ENCODE peak calls at places on chromosomes 1 and 21, in ten cellular contexts. One of them, this sample, is unnamed.

GRCh38 chr1:170853302-170853701 is 82.0 kb upstream of the MROH9 start:
- DNase-seq in T-cell: no peak
- DNase-seq in stimulated activated CD4-positive, alpha-beta T cell treated with anti-CD3 and anti-CD28 coated beads, Interleukin-2, amount 100 ng/mL, for 48 hours: no peak
- DNase-seq in bronchial epithelial cell: no peak
- DNase-seq in stimulated activated CD8-positive, alpha-beta memory T cell treated with anti-CD3 and anti-CD28 coated beads, Interleukin-15, amount 100 ng/mL, for 1 hour: no peak
- DNase-seq in Right ventricle myocardium superior: no peak
- DNase-seq in GM04504: no peak
- DNase-seq in MCF 10A: no peak
- DNase-seq in foreskin fibroblast: no peak
- DNase-seq in sciatic nerve: no peak
- DNase-seq in this sample: no peak

GRCh38 chr1:55695151-55695550 is 480.0 kb upstream of the USP24 start:
- DNase-seq in T-cell: no peak
- DNase-seq in stimulated activated CD4-positive, alpha-beta T cell treated with anti-CD3 and anti-CD28 coated beads, Interleukin-2, amount 100 ng/mL, for 48 hours: no peak
- DNase-seq in bronchial epithelial cell: no peak
- DNase-seq in stimulated activated CD8-positive, alpha-beta memory T cell treated with anti-CD3 and anti-CD28 coated beads, Interleukin-15, amount 100 ng/mL, for 1 hour: no peak
- DNase-seq in Right ventricle myocardium superior: no peak
- DNase-seq in GM04504: no peak
- DNase-seq in MCF 10A: no peak
- DNase-seq in foreskin fibroblast: no peak
- DNase-seq in sciatic nerve: no peak
- DNase-seq in this sample: no peak

GRCh38 chr1:206716519-206717236 is 32.0 kb downstream of the MAPKAPK2 start:
- DNase-seq in T-cell: no peak
- DNase-seq in stimulated activated CD4-positive, alpha-beta T cell treated with anti-CD3 and anti-CD28 coated beads, Interleukin-2, amount 100 ng/mL, for 48 hours: no peak
- DNase-seq in bronchial epithelial cell: no peak
- DNase-seq in stimulated activated CD8-positive, alpha-beta memory T cell treated with anti-CD3 and anti-CD28 coated beads, Interleukin-15, amount 100 ng/mL, for 1 hour: no peak
- DNase-seq in Right ventricle myocardium superior: no peak
- DNase-seq in GM04504: no peak
- DNase-seq in MCF 10A: no peak
- DNase-seq in foreskin fibroblast: no peak
- DNase-seq in sciatic nerve: peak
- DNase-seq in this sample: no peak

GRCh38 chr1:23718482-23718881 is 24.8 kb upstream of the ELOA start:
- DNase-seq in T-cell: no peak
- DNase-seq in stimulated activated CD4-positive, alpha-beta T cell treated with anti-CD3 and anti-CD28 coated beads, Interleukin-2, amount 100 ng/mL, for 48 hours: no peak
- DNase-seq in bronchial epithelial cell: peak
- DNase-seq in stimulated activated CD8-positive, alpha-beta memory T cell treated with anti-CD3 and anti-CD28 coated beads, Interleukin-15, amount 100 ng/mL, for 1 hour: no peak
- DNase-seq in Right ventricle myocardium superior: no peak
- DNase-seq in GM04504: no peak
- DNase-seq in MCF 10A: peak
- DNase-seq in foreskin fibroblast: peak
- DNase-seq in sciatic nerve: no peak
- DNase-seq in this sample: peak

GRCh38 chr1:86500731-86501130 is 32.0 kb downstream of the CLCA1 start:
- DNase-seq in T-cell: no peak
- DNase-seq in stimulated activated CD4-positive, alpha-beta T cell treated with anti-CD3 and anti-CD28 coated beads, Interleukin-2, amount 100 ng/mL, for 48 hours: no peak
- DNase-seq in bronchial epithelial cell: no peak
- DNase-seq in stimulated activated CD8-positive, alpha-beta memory T cell treated with anti-CD3 and anti-CD28 coated beads, Interleukin-15, amount 100 ng/mL, for 1 hour: no peak
- DNase-seq in Right ventricle myocardium superior: no peak
- DNase-seq in GM04504: no peak
- DNase-seq in MCF 10A: no peak
- DNase-seq in foreskin fibroblast: no peak
- DNase-seq in sciatic nerve: no peak
- DNase-seq in this sample: no peak

GRCh38 chr1:116737855-116738318 is 16.3 kb upstream of the CD2 start:
- DNase-seq in T-cell: no peak
- DNase-seq in stimulated activated CD4-positive, alpha-beta T cell treated with anti-CD3 and anti-CD28 coated beads, Interleukin-2, amount 100 ng/mL, for 48 hours: no peak
- DNase-seq in bronchial epithelial cell: no peak
- DNase-seq in stimulated activated CD8-positive, alpha-beta memory T cell treated with anti-CD3 and anti-CD28 coated beads, Interleukin-15, amount 100 ng/mL, for 1 hour: peak
- DNase-seq in Right ventricle myocardium superior: no peak
- DNase-seq in GM04504: no peak
- DNase-seq in MCF 10A: no peak
- DNase-seq in foreskin fibroblast: no peak
- DNase-seq in sciatic nerve: no peak
- DNase-seq in this sample: no peak

GRCh38 chr1:204418174-204419063 is 6.8 kb upstream of the PPP1R15B start:
- DNase-seq in T-cell: no peak
- DNase-seq in stimulated activated CD4-positive, alpha-beta T cell treated with anti-CD3 and anti-CD28 coated beads, Interleukin-2, amount 100 ng/mL, for 48 hours: no peak
- DNase-seq in bronchial epithelial cell: no peak
- DNase-seq in stimulated activated CD8-positive, alpha-beta memory T cell treated with anti-CD3 and anti-CD28 coated beads, Interleukin-15, amount 100 ng/mL, for 1 hour: no peak
- DNase-seq in Right ventricle myocardium superior: no peak
- DNase-seq in GM04504: peak
- DNase-seq in MCF 10A: peak
- DNase-seq in foreskin fibroblast: peak
- DNase-seq in sciatic nerve: no peak
- DNase-seq in this sample: no peak

GRCh38 chr21:41932576-41933258 is 21.1 kb downstream of the C2CD2 start:
- DNase-seq in T-cell: no peak
- DNase-seq in stimulated activated CD4-positive, alpha-beta T cell treated with anti-CD3 and anti-CD28 coated beads, Interleukin-2, amount 100 ng/mL, for 48 hours: no peak
- DNase-seq in bronchial epithelial cell: peak
- DNase-seq in stimulated activated CD8-positive, alpha-beta memory T cell treated with anti-CD3 and anti-CD28 coated beads, Interleukin-15, amount 100 ng/mL, for 1 hour: no peak
- DNase-seq in Right ventricle myocardium superior: peak
- DNase-seq in GM04504: no peak
- DNase-seq in MCF 10A: peak
- DNase-seq in foreskin fibroblast: no peak
- DNase-seq in sciatic nerve: no peak
- DNase-seq in this sample: no peak

GRCh38 chr1:20323613-20323920 is 32.9 kb downstream of the VWA5B1 start:
- DNase-seq in T-cell: no peak
- DNase-seq in stimulated activated CD4-positive, alpha-beta T cell treated with anti-CD3 and anti-CD28 coated beads, Interleukin-2, amount 100 ng/mL, for 48 hours: no peak
- DNase-seq in bronchial epithelial cell: no peak
- DNase-seq in stimulated activated CD8-positive, alpha-beta memory T cell treated with anti-CD3 and anti-CD28 coated beads, Interleukin-15, amount 100 ng/mL, for 1 hour: no peak
- DNase-seq in Right ventricle myocardium superior: no peak
- DNase-seq in GM04504: no peak
- DNase-seq in MCF 10A: no peak
- DNase-seq in foreskin fibroblast: no peak
- DNase-seq in sciatic nerve: no peak
- DNase-seq in this sample: no peak

GRCh38 chr1:36787312-36787711 is 247.0 kb downstream of the GRIK3 start:
- DNase-seq in T-cell: no peak
- DNase-seq in stimulated activated CD4-positive, alpha-beta T cell treated with anti-CD3 and anti-CD28 coated beads, Interleukin-2, amount 100 ng/mL, for 48 hours: no peak
- DNase-seq in bronchial epithelial cell: no peak
- DNase-seq in stimulated activated CD8-positive, alpha-beta memory T cell treated with anti-CD3 and anti-CD28 coated beads, Interleukin-15, amount 100 ng/mL, for 1 hour: no peak
- DNase-seq in Right ventricle myocardium superior: no peak
- DNase-seq in GM04504: no peak
- DNase-seq in MCF 10A: no peak
- DNase-seq in foreskin fibroblast: no peak
- DNase-seq in sciatic nerve: no peak
- DNase-seq in this sample: no peak

GRCh38 chr1:163528710-163529348 is 207.1 kb downstream of the NUF2 start:
- DNase-seq in T-cell: no peak
- DNase-seq in stimulated activated CD4-positive, alpha-beta T cell treated with anti-CD3 and anti-CD28 coated beads, Interleukin-2, amount 100 ng/mL, for 48 hours: peak
- DNase-seq in bronchial epithelial cell: peak
- DNase-seq in stimulated activated CD8-positive, alpha-beta memory T cell treated with anti-CD3 and anti-CD28 coated beads, Interleukin-15, amount 100 ng/mL, for 1 hour: no peak
- DNase-seq in Right ventricle myocardium superior: no peak
- DNase-seq in GM04504: peak
- DNase-seq in MCF 10A: peak
- DNase-seq in foreskin fibroblast: peak
- DNase-seq in sciatic nerve: no peak
- DNase-seq in this sample: peak

GRCh38 chr1:110605901-110606783 is at the start of gene KCNA2:
- DNase-seq in T-cell: no peak
- DNase-seq in stimulated activated CD4-positive, alpha-beta T cell treated with anti-CD3 and anti-CD28 coated beads, Interleukin-2, amount 100 ng/mL, for 48 hours: no peak
- DNase-seq in bronchial epithelial cell: peak
- DNase-seq in stimulated activated CD8-positive, alpha-beta memory T cell treated with anti-CD3 and anti-CD28 coated beads, Interleukin-15, amount 100 ng/mL, for 1 hour: no peak
- DNase-seq in Right ventricle myocardium superior: peak
- DNase-seq in GM04504: no peak
- DNase-seq in MCF 10A: no peak
- DNase-seq in foreskin fibroblast: no peak
- DNase-seq in sciatic nerve: peak
- DNase-seq in this sample: no peak

GRCh38 chr21:25563399-25564116 is 43.7 kb downstream of the MRPL39 start:
- DNase-seq in T-cell: no peak
- DNase-seq in stimulated activated CD4-positive, alpha-beta T cell treated with anti-CD3 and anti-CD28 coated beads, Interleukin-2, amount 100 ng/mL, for 48 hours: no peak
- DNase-seq in bronchial epithelial cell: no peak
- DNase-seq in stimulated activated CD8-positive, alpha-beta memory T cell treated with anti-CD3 and anti-CD28 coated beads, Interleukin-15, amount 100 ng/mL, for 1 hour: no peak
- DNase-seq in Right ventricle myocardium superior: no peak
- DNase-seq in GM04504: no peak
- DNase-seq in MCF 10A: no peak
- DNase-seq in foreskin fibroblast: no peak
- DNase-seq in sciatic nerve: no peak
- DNase-seq in this sample: no peak

GRCh38 chr1:206834711-206835110 is 30.7 kb upstream of the IL20 start:
- DNase-seq in T-cell: no peak
- DNase-seq in stimulated activated CD4-positive, alpha-beta T cell treated with anti-CD3 and anti-CD28 coated beads, Interleukin-2, amount 100 ng/mL, for 48 hours: no peak
- DNase-seq in bronchial epithelial cell: peak
- DNase-seq in stimulated activated CD8-positive, alpha-beta memory T cell treated with anti-CD3 and anti-CD28 coated beads, Interleukin-15, amount 100 ng/mL, for 1 hour: no peak
- DNase-seq in Right ventricle myocardium superior: no peak
- DNase-seq in GM04504: no peak
- DNase-seq in MCF 10A: peak
- DNase-seq in foreskin fibroblast: no peak
- DNase-seq in sciatic nerve: no peak
- DNase-seq in this sample: no peak

GRCh38 chr1:59692591-59692990 is 122.2 kb upstream of the HOOK1 start:
- DNase-seq in T-cell: no peak
- DNase-seq in stimulated activated CD4-positive, alpha-beta T cell treated with anti-CD3 and anti-CD28 coated beads, Interleukin-2, amount 100 ng/mL, for 48 hours: no peak
- DNase-seq in bronchial epithelial cell: no peak
- DNase-seq in stimulated activated CD8-positive, alpha-beta memory T cell treated with anti-CD3 and anti-CD28 coated beads, Interleukin-15, amount 100 ng/mL, for 1 hour: no peak
- DNase-seq in Right ventricle myocardium superior: no peak
- DNase-seq in GM04504: peak
- DNase-seq in MCF 10A: no peak
- DNase-seq in foreskin fibroblast: peak
- DNase-seq in sciatic nerve: no peak
- DNase-seq in this sample: peak

GRCh38 chr1:89523597-89524368 is 846 bp upstream of the LRRC8B start:
- DNase-seq in T-cell: peak
- DNase-seq in stimulated activated CD4-positive, alpha-beta T cell treated with anti-CD3 and anti-CD28 coated beads, Interleukin-2, amount 100 ng/mL, for 48 hours: peak
- DNase-seq in bronchial epithelial cell: no peak
- DNase-seq in stimulated activated CD8-positive, alpha-beta memory T cell treated with anti-CD3 and anti-CD28 coated beads, Interleukin-15, amount 100 ng/mL, for 1 hour: peak
- DNase-seq in Right ventricle myocardium superior: no peak
- DNase-seq in GM04504: no peak
- DNase-seq in MCF 10A: peak
- DNase-seq in foreskin fibroblast: no peak
- DNase-seq in sciatic nerve: no peak
- DNase-seq in this sample: peak

GRCh38 chr1:167492509-167492910 is 25.8 kb downstream of the CD247 start:
- DNase-seq in T-cell: peak
- DNase-seq in stimulated activated CD4-positive, alpha-beta T cell treated with anti-CD3 and anti-CD28 coated beads, Interleukin-2, amount 100 ng/mL, for 48 hours: no peak
- DNase-seq in bronchial epithelial cell: no peak
- DNase-seq in stimulated activated CD8-positive, alpha-beta memory T cell treated with anti-CD3 and anti-CD28 coated beads, Interleukin-15, amount 100 ng/mL, for 1 hour: no peak
- DNase-seq in Right ventricle myocardium superior: no peak
- DNase-seq in GM04504: no peak
- DNase-seq in MCF 10A: no peak
- DNase-seq in foreskin fibroblast: no peak
- DNase-seq in sciatic nerve: no peak
- DNase-seq in this sample: no peak

GRCh38 chr1:99850458-99850974 is 355 bp downstream of the AGL start:
- DNase-seq in T-cell: no peak
- DNase-seq in stimulated activated CD4-positive, alpha-beta T cell treated with anti-CD3 and anti-CD28 coated beads, Interleukin-2, amount 100 ng/mL, for 48 hours: no peak
- DNase-seq in bronchial epithelial cell: peak
- DNase-seq in stimulated activated CD8-positive, alpha-beta memory T cell treated with anti-CD3 and anti-CD28 coated beads, Interleukin-15, amount 100 ng/mL, for 1 hour: no peak
- DNase-seq in Right ventricle myocardium superior: no peak
- DNase-seq in GM04504: peak
- DNase-seq in MCF 10A: no peak
- DNase-seq in foreskin fibroblast: peak
- DNase-seq in sciatic nerve: no peak
- DNase-seq in this sample: no peak

GRCh38 chr1:52551476-52552235 is 1.2 kb downstream of the TUT4 start:
- DNase-seq in T-cell: peak
- DNase-seq in stimulated activated CD4-positive, alpha-beta T cell treated with anti-CD3 and anti-CD28 coated beads, Interleukin-2, amount 100 ng/mL, for 48 hours: peak
- DNase-seq in bronchial epithelial cell: peak
- DNase-seq in stimulated activated CD8-positive, alpha-beta memory T cell treated with anti-CD3 and anti-CD28 coated beads, Interleukin-15, amount 100 ng/mL, for 1 hour: no peak
- DNase-seq in Right ventricle myocardium superior: no peak
- DNase-seq in GM04504: no peak
- DNase-seq in MCF 10A: peak
- DNase-seq in foreskin fibroblast: peak
- DNase-seq in sciatic nerve: no peak
- DNase-seq in this sample: peak

GRCh38 chr1:28640766-28641165 is 2.1 kb downstream of the TAF12 start:
- DNase-seq in T-cell: peak
- DNase-seq in stimulated activated CD4-positive, alpha-beta T cell treated with anti-CD3 and anti-CD28 coated beads, Interleukin-2, amount 100 ng/mL, for 48 hours: no peak
- DNase-seq in bronchial epithelial cell: peak
- DNase-seq in stimulated activated CD8-positive, alpha-beta memory T cell treated with anti-CD3 and anti-CD28 coated beads, Interleukin-15, amount 100 ng/mL, for 1 hour: no peak
- DNase-seq in Right ventricle myocardium superior: no peak
- DNase-seq in GM04504: no peak
- DNase-seq in MCF 10A: peak
- DNase-seq in foreskin fibroblast: no peak
- DNase-seq in sciatic nerve: no peak
- DNase-seq in this sample: no peak

GRCh38 chr1:186050360-186050759 is 316.2 kb downstream of the HMCN1 start:
- DNase-seq in T-cell: no peak
- DNase-seq in stimulated activated CD4-positive, alpha-beta T cell treated with anti-CD3 and anti-CD28 coated beads, Interleukin-2, amount 100 ng/mL, for 48 hours: no peak
- DNase-seq in bronchial epithelial cell: peak
- DNase-seq in stimulated activated CD8-positive, alpha-beta memory T cell treated with anti-CD3 and anti-CD28 coated beads, Interleukin-15, amount 100 ng/mL, for 1 hour: no peak
- DNase-seq in Right ventricle myocardium superior: no peak
- DNase-seq in GM04504: no peak
- DNase-seq in MCF 10A: peak
- DNase-seq in foreskin fibroblast: no peak
- DNase-seq in sciatic nerve: no peak
- DNase-seq in this sample: peak

GRCh38 chr1:51575406-51576084 is 41.3 kb upstream of the OSBPL9 start:
- DNase-seq in T-cell: no peak
- DNase-seq in stimulated activated CD4-positive, alpha-beta T cell treated with anti-CD3 and anti-CD28 coated beads, Interleukin-2, amount 100 ng/mL, for 48 hours: no peak
- DNase-seq in bronchial epithelial cell: no peak
- DNase-seq in stimulated activated CD8-positive, alpha-beta memory T cell treated with anti-CD3 and anti-CD28 coated beads, Interleukin-15, amount 100 ng/mL, for 1 hour: no peak
- DNase-seq in Right ventricle myocardium superior: no peak
- DNase-seq in GM04504: no peak
- DNase-seq in MCF 10A: peak
- DNase-seq in foreskin fibroblast: no peak
- DNase-seq in sciatic nerve: no peak
- DNase-seq in this sample: no peak

GRCh38 chr1:226738995-226739695 is at the start of gene ITPKB:
- DNase-seq in T-cell: peak
- DNase-seq in stimulated activated CD4-positive, alpha-beta T cell treated with anti-CD3 and anti-CD28 coated beads, Interleukin-2, amount 100 ng/mL, for 48 hours: no peak
- DNase-seq in bronchial epithelial cell: peak
- DNase-seq in stimulated activated CD8-positive, alpha-beta memory T cell treated with anti-CD3 and anti-CD28 coated beads, Interleukin-15, amount 100 ng/mL, for 1 hour: no peak
- DNase-seq in Right ventricle myocardium superior: peak
- DNase-seq in GM04504: no peak
- DNase-seq in MCF 10A: peak
- DNase-seq in foreskin fibroblast: peak
- DNase-seq in sciatic nerve: peak
- DNase-seq in this sample: peak

GRCh38 chr1:218658899-218659298 is 313.8 kb downstream of the TGFB2 start:
- DNase-seq in T-cell: no peak
- DNase-seq in stimulated activated CD4-positive, alpha-beta T cell treated with anti-CD3 and anti-CD28 coated beads, Interleukin-2, amount 100 ng/mL, for 48 hours: no peak
- DNase-seq in bronchial epithelial cell: peak
- DNase-seq in stimulated activated CD8-positive, alpha-beta memory T cell treated with anti-CD3 and anti-CD28 coated beads, Interleukin-15, amount 100 ng/mL, for 1 hour: no peak
- DNase-seq in Right ventricle myocardium superior: no peak
- DNase-seq in GM04504: no peak
- DNase-seq in MCF 10A: peak
- DNase-seq in foreskin fibroblast: peak
- DNase-seq in sciatic nerve: no peak
- DNase-seq in this sample: no peak